ENCODE peak calls at places on chromosomes 5 and 9, in nine cellular contexts. B is endothelial cell; Y is foreskin fibroblast; M is bronchial epithelial cell; C is NCI-H460; I is HFF-Myc; E is dorsolateral prefrontal cortex; N is stimulated activated naive CD4-positive, alpha-beta T cell treated with Interleukin-2 at 50 U/mL for 16 hours; Q is NCI-H1930. J is an unnamed sample.
A peak's percentile ranks its signal among the peaks of the same experiment; 100 is the strongest.

GRCh38 chr9:100111235-100111634 is 12.2 kb downstream of the INVS start:
- DNase-seq in B (no peak), Y (peak; percentile 98), M (peak; percentile 95), C (no peak), I (peak; percentile 79), E (peak; percentile 87), N (no peak), Q (no peak), J (no peak)

GRCh38 chr9:91144782-91145181 is 216.9 kb downstream of the AUH start:
- DNase-seq in B (no peak), Y (peak; percentile 74), M (no peak), C (no peak), I (no peak), E (no peak), N (no peak), Q (no peak), J (no peak)

GRCh38 chr9:89564257-89564878 is 40.4 kb upstream of the GADD45G start:
- DNase-seq in B (peak; percentile 42), Y (no peak), M (no peak), C (peak; percentile 26), I (no peak), E (peak; percentile 27), N (no peak), Q (no peak), J (no peak)

GRCh38 chr5:96528262-96528661 is 95.2 kb upstream of the PCSK1 start:
- DNase-seq in B (no peak), Y (no peak), M (no peak), C (no peak), I (no peak), E (no peak), N (no peak), Q (no peak), J (no peak)

GRCh38 chr5:113330533-113331200 is 104.1 kb downstream of the TSSK1B start:
- DNase-seq in B (no peak), Y (no peak), M (peak; percentile 47), C (peak; percentile 48), I (no peak), E (no peak), N (no peak), Q (no peak), J (no peak)

GRCh38 chr9:88481933-88482332 is 53.0 kb upstream of the NXNL2 start:
- DNase-seq in B (no peak), Y (no peak), M (no peak), C (no peak), I (no peak), E (peak; percentile 67), N (no peak), Q (no peak), J (no peak)

GRCh38 chr9:114401344-114401743 is 13.6 kb upstream of the AKNA start:
- DNase-seq in B (no peak), Y (no peak), M (no peak), C (no peak), I (no peak), E (no peak), N (no peak), Q (no peak), J (no peak)

GRCh38 chr9:118268046-118268445 is 563.8 kb downstream of the TLR4 start:
- DNase-seq in B (no peak), Y (no peak), M (no peak), C (no peak), I (no peak), E (no peak), N (no peak), Q (no peak), J (no peak)

GRCh38 chr5:149545327-149545726 is 5.9 kb downstream of the CSNK1A1 start:
- DNase-seq in B (no peak), Y (no peak), M (no peak), C (no peak), I (no peak), E (no peak), N (no peak), Q (no peak), J (no peak)

GRCh38 chr9:107158321-107158720 is 124.8 kb upstream of the RAD23B start:
- DNase-seq in B (peak; percentile 38), Y (no peak), M (peak; percentile 26), C (peak; percentile 13), I (no peak), E (peak; percentile 38), N (no peak), Q (no peak), J (no peak)

GRCh38 chr5:12615141-12615820 is 711.0 kb upstream of the CTNND2 start:
- DNase-seq in B (no peak), Y (no peak), M (no peak), C (no peak), I (no peak), E (no peak), N (no peak), Q (no peak), J (no peak)

GRCh38 chr5:32331217-32331926 is 18.6 kb upstream of the MTMR12 start:
- DNase-seq in B (no peak), Y (no peak), M (peak; percentile 30), C (no peak), I (no peak), E (no peak), N (no peak), Q (no peak), J (no peak)

GRCh38 chr9:97831843-97832636 is 21.0 kb upstream of the FOXE1 start:
- DNase-seq in B (no peak), Y (no peak), M (peak; percentile 18), C (no peak), I (no peak), E (no peak), N (no peak), Q (no peak), J (no peak)

GRCh38 chr5:169094586-169095409 is 206.1 kb downstream of the SLIT3 start:
- DNase-seq in B (no peak), Y (peak; percentile 45), M (peak; percentile 40), C (no peak), I (no peak), E (no peak), N (no peak), Q (no peak), J (peak; percentile 44)

GRCh38 chr9:136619742-136620440 is 42.8 kb upstream of the EGFL7 start:
- DNase-seq in B (no peak), Y (no peak), M (no peak), C (no peak), I (no peak), E (peak; percentile 55), N (no peak), Q (no peak), J (no peak)

GRCh38 chr5:124773291-124774001 is 27.0 kb upstream of the ZNF608 start:
- DNase-seq in B (no peak), Y (no peak), M (no peak), C (no peak), I (no peak), E (no peak), N (no peak), Q (peak; percentile 52), J (no peak)

GRCh38 chr9:14563902-14564578 is 129.2 kb downstream of the ZDHHC21 start:
- DNase-seq in B (no peak), Y (no peak), M (no peak), C (no peak), I (no peak), E (no peak), N (no peak), Q (no peak), J (no peak)

GRCh38 chr5:137114529-137114928 is 384.6 kb downstream of the SPOCK1 start:
- DNase-seq in B (no peak), Y (peak; percentile 18), M (peak; percentile 83), C (no peak), I (no peak), E (no peak), N (no peak), Q (no peak), J (no peak)

GRCh38 chr9:79360387-79361347 is 211.1 kb upstream of the TLE4 start:
- DNase-seq in B (no peak), Y (no peak), M (no peak), C (peak; percentile 18), I (no peak), E (no peak), N (no peak), Q (peak; percentile 36), J (no peak)

GRCh38 chr9:93155716-93156474 is 21.8 kb upstream of the NINJ1 start:
- DNase-seq in B (no peak), Y (no peak), M (no peak), C (no peak), I (no peak), E (peak; percentile 80), N (no peak), Q (no peak), J (no peak)

GRCh38 chr9:126499005-126499910 is 114.5 kb upstream of the LMX1B start:
- DNase-seq in B (peak; percentile 64), Y (peak; percentile 28), M (peak; percentile 21), C (peak; percentile 26), I (no peak), E (no peak), N (no peak), Q (peak; percentile 48), J (no peak)

GRCh38 chr9:74478606-74479005 is 18.5 kb upstream of the RORB start:
- DNase-seq in B (no peak), Y (no peak), M (no peak), C (no peak), I (no peak), E (no peak), N (no peak), Q (no peak), J (no peak)

GRCh38 chr9:90827181-90827866 is 25.7 kb downstream of the SYK start:
- DNase-seq in B (no peak), Y (no peak), M (no peak), C (no peak), I (no peak), E (no peak), N (no peak), Q (no peak), J (no peak)

GRCh38 chr5:34923694-34924461 is 5.5 kb upstream of the DNAJC21 start:
- DNase-seq in B (no peak), Y (peak; percentile 82), M (peak; percentile 91), C (peak; percentile 57), I (peak; percentile 72), E (no peak), N (peak; percentile 6), Q (no peak), J (no peak)

GRCh38 chr9:87193925-87194380 is 246.6 kb upstream of the GAS1 start:
- DNase-seq in B (no peak), Y (peak; percentile 89), M (peak; percentile 41), C (no peak), I (peak; percentile 97), E (no peak), N (no peak), Q (no peak), J (no peak)

GRCh38 chr5:133605323-133605722 is 7.0 kb downstream of the FSTL4 start:
- DNase-seq in B (no peak), Y (no peak), M (no peak), C (no peak), I (no peak), E (no peak), N (no peak), Q (no peak), J (no peak)

GRCh38 chr9:37944671-37945481 is 40.9 kb upstream of the SLC25A51 start:
- DNase-seq in B (no peak), Y (no peak), M (peak; percentile 43), C (no peak), I (no peak), E (no peak), N (no peak), Q (no peak), J (no peak)

GRCh38 chr5:157571357-157571827 is 4.2 kb downstream of the ADAM19 start:
- DNase-seq in B (no peak), Y (no peak), M (no peak), C (no peak), I (no peak), E (peak; percentile 61), N (peak; percentile 34), Q (no peak), J (no peak)

GRCh38 chr9:104961701-104962359 is 33.9 kb upstream of the ABCA1 start:
- DNase-seq in B (no peak), Y (no peak), M (peak; percentile 73), C (no peak), I (peak; percentile 9), E (no peak), N (no peak), Q (no peak), J (no peak)